ENCODE peak calls at places on chromosomes 7 and 10, in nine cellular contexts. One of them, this sample, is unnamed.

GRCh38 chr7:55928006-55928767 is 23.5 kb upstream of the MRPS17 start:
- DNase-seq in Right ventricle myocardium superior: no peak
- DNase-seq in NCI-H2029: no peak
- DNase-seq in activated naive CD4-positive, alpha-beta T cell treated with Interleukin-2 at 50 U/mL for 16 hours: no peak
- DNase-seq in NCI-H510A treated with DMSO at 0.1 percent for 48 hours: no peak
- DNase-seq in GM13977: no peak
- DNase-seq in HEK293T: no peak
- DNase-seq in T-helper 17 cell: no peak
- DNase-seq in cardiac muscle cell: no peak
- DNase-seq in this sample: no peak

GRCh38 chr7:155984609-155985405 is 172.5 kb upstream of the SHH start:
- DNase-seq in Right ventricle myocardium superior: no peak
- DNase-seq in NCI-H510A treated with DMSO at 0.1 percent for 48 hours: no peak
- DNase-seq in GM13977: no peak
- DNase-seq in HEK293T: no peak
- DNase-seq in NCI-H2029: no peak
- DNase-seq in activated naive CD4-positive, alpha-beta T cell treated with Interleukin-2 at 50 U/mL for 16 hours: no peak
- DNase-seq in T-helper 17 cell: no peak
- DNase-seq in cardiac muscle cell: no peak
- DNase-seq in this sample: no peak

GRCh38 chr10:60414877-60415585 is 25.4 kb upstream of the ANK3 start:
- DNase-seq in GM13977: no peak
- DNase-seq in activated naive CD4-positive, alpha-beta T cell treated with Interleukin-2 at 50 U/mL for 16 hours: no peak
- DNase-seq in T-helper 17 cell: no peak
- DNase-seq in NCI-H510A treated with DMSO at 0.1 percent for 48 hours: no peak
- DNase-seq in HEK293T: no peak
- DNase-seq in NCI-H2029: no peak
- DNase-seq in Right ventricle myocardium superior: no peak
- DNase-seq in cardiac muscle cell: peak
- DNase-seq in this sample: no peak

GRCh38 chr7:39651262-39651661 is 27.9 kb downstream of the RALA start:
- DNase-seq in T-helper 17 cell: no peak
- DNase-seq in NCI-H2029: no peak
- DNase-seq in Right ventricle myocardium superior: no peak
- DNase-seq in activated naive CD4-positive, alpha-beta T cell treated with Interleukin-2 at 50 U/mL for 16 hours: no peak
- DNase-seq in NCI-H510A treated with DMSO at 0.1 percent for 48 hours: no peak
- DNase-seq in HEK293T: no peak
- DNase-seq in GM13977: no peak
- DNase-seq in cardiac muscle cell: no peak
- DNase-seq in this sample: no peak

GRCh38 chr7:36057375-36057774 is 95.7 kb upstream of the EEPD1 start:
- DNase-seq in NCI-H2029: no peak
- DNase-seq in activated naive CD4-positive, alpha-beta T cell treated with Interleukin-2 at 50 U/mL for 16 hours: no peak
- DNase-seq in Right ventricle myocardium superior: no peak
- DNase-seq in NCI-H510A treated with DMSO at 0.1 percent for 48 hours: no peak
- DNase-seq in GM13977: no peak
- DNase-seq in HEK293T: no peak
- DNase-seq in cardiac muscle cell: no peak
- DNase-seq in T-helper 17 cell: no peak
- DNase-seq in this sample: no peak

GRCh38 chr10:114856544-114857287 is 35.1 kb downstream of the FHIP2A start:
- DNase-seq in GM13977: no peak
- DNase-seq in HEK293T: no peak
- DNase-seq in NCI-H510A treated with DMSO at 0.1 percent for 48 hours: no peak
- DNase-seq in Right ventricle myocardium superior: no peak
- DNase-seq in NCI-H2029: no peak
- DNase-seq in T-helper 17 cell: no peak
- DNase-seq in activated naive CD4-positive, alpha-beta T cell treated with Interleukin-2 at 50 U/mL for 16 hours: no peak
- DNase-seq in cardiac muscle cell: no peak
- DNase-seq in this sample: no peak

GRCh38 chr7:1720325-1720724 is 50.2 kb downstream of the ELFN1 start:
- DNase-seq in HEK293T: no peak
- DNase-seq in Right ventricle myocardium superior: no peak
- DNase-seq in cardiac muscle cell: no peak
- DNase-seq in NCI-H510A treated with DMSO at 0.1 percent for 48 hours: peak
- DNase-seq in T-helper 17 cell: no peak
- DNase-seq in activated naive CD4-positive, alpha-beta T cell treated with Interleukin-2 at 50 U/mL for 16 hours: no peak
- DNase-seq in GM13977: no peak
- DNase-seq in NCI-H2029: peak
- DNase-seq in this sample: no peak

GRCh38 chr7:1460757-1461639 is 1.7 kb upstream of the MICALL2 start:
- DNase-seq in activated naive CD4-positive, alpha-beta T cell treated with Interleukin-2 at 50 U/mL for 16 hours: no peak
- DNase-seq in cardiac muscle cell: peak
- DNase-seq in HEK293T: no peak
- DNase-seq in NCI-H2029: peak
- DNase-seq in T-helper 17 cell: no peak
- DNase-seq in GM13977: peak
- DNase-seq in NCI-H510A treated with DMSO at 0.1 percent for 48 hours: no peak
- DNase-seq in Right ventricle myocardium superior: peak
- DNase-seq in this sample: no peak

GRCh38 chr7:77235280-77235679 is 35.7 kb upstream of the FGL2 start:
- DNase-seq in Right ventricle myocardium superior: no peak
- DNase-seq in T-helper 17 cell: no peak
- DNase-seq in activated naive CD4-positive, alpha-beta T cell treated with Interleukin-2 at 50 U/mL for 16 hours: no peak
- DNase-seq in HEK293T: no peak
- DNase-seq in NCI-H510A treated with DMSO at 0.1 percent for 48 hours: no peak
- DNase-seq in NCI-H2029: no peak
- DNase-seq in GM13977: no peak
- DNase-seq in cardiac muscle cell: no peak
- DNase-seq in this sample: no peak

GRCh38 chr10:44757551-44758205 is 153.5 kb upstream of the TMEM72 start:
- DNase-seq in Right ventricle myocardium superior: no peak
- DNase-seq in cardiac muscle cell: no peak
- DNase-seq in NCI-H2029: no peak
- DNase-seq in GM13977: no peak
- DNase-seq in activated naive CD4-positive, alpha-beta T cell treated with Interleukin-2 at 50 U/mL for 16 hours: no peak
- DNase-seq in HEK293T: no peak
- DNase-seq in T-helper 17 cell: no peak
- DNase-seq in NCI-H510A treated with DMSO at 0.1 percent for 48 hours: no peak
- DNase-seq in this sample: no peak

GRCh38 chr10:58180633-58181032 is 87.1 kb downstream of the IPMK start:
- DNase-seq in GM13977: no peak
- DNase-seq in activated naive CD4-positive, alpha-beta T cell treated with Interleukin-2 at 50 U/mL for 16 hours: no peak
- DNase-seq in T-helper 17 cell: no peak
- DNase-seq in Right ventricle myocardium superior: no peak
- DNase-seq in NCI-H2029: no peak
- DNase-seq in NCI-H510A treated with DMSO at 0.1 percent for 48 hours: no peak
- DNase-seq in cardiac muscle cell: no peak
- DNase-seq in HEK293T: no peak
- DNase-seq in this sample: no peak

GRCh38 chr10:15200626-15201025 is 32.1 kb upstream of the NMT2 start:
- DNase-seq in NCI-H2029: no peak
- DNase-seq in HEK293T: no peak
- DNase-seq in GM13977: no peak
- DNase-seq in T-helper 17 cell: no peak
- DNase-seq in cardiac muscle cell: no peak
- DNase-seq in NCI-H510A treated with DMSO at 0.1 percent for 48 hours: no peak
- DNase-seq in Right ventricle myocardium superior: no peak
- DNase-seq in activated naive CD4-positive, alpha-beta T cell treated with Interleukin-2 at 50 U/mL for 16 hours: no peak
- DNase-seq in this sample: peak

GRCh38 chr10:122435212-122435827 is 19.1 kb upstream of the ARMS2 start:
- DNase-seq in HEK293T: no peak
- DNase-seq in GM13977: no peak
- DNase-seq in activated naive CD4-positive, alpha-beta T cell treated with Interleukin-2 at 50 U/mL for 16 hours: no peak
- DNase-seq in cardiac muscle cell: peak
- DNase-seq in NCI-H510A treated with DMSO at 0.1 percent for 48 hours: peak
- DNase-seq in NCI-H2029: peak
- DNase-seq in T-helper 17 cell: no peak
- DNase-seq in Right ventricle myocardium superior: no peak
- DNase-seq in this sample: peak

GRCh38 chr10:113585949-113586348 is 33.1 kb downstream of the HABP2 start:
- DNase-seq in HEK293T: no peak
- DNase-seq in Right ventricle myocardium superior: no peak
- DNase-seq in NCI-H2029: no peak
- DNase-seq in T-helper 17 cell: no peak
- DNase-seq in NCI-H510A treated with DMSO at 0.1 percent for 48 hours: peak
- DNase-seq in GM13977: peak
- DNase-seq in cardiac muscle cell: no peak
- DNase-seq in activated naive CD4-positive, alpha-beta T cell treated with Interleukin-2 at 50 U/mL for 16 hours: no peak
- DNase-seq in this sample: no peak

GRCh38 chr10:31101123-31101522 is 69.5 kb upstream of the ZNF438 start:
- DNase-seq in NCI-H2029: no peak
- DNase-seq in cardiac muscle cell: no peak
- DNase-seq in HEK293T: no peak
- DNase-seq in Right ventricle myocardium superior: no peak
- DNase-seq in GM13977: peak
- DNase-seq in NCI-H510A treated with DMSO at 0.1 percent for 48 hours: no peak
- DNase-seq in activated naive CD4-positive, alpha-beta T cell treated with Interleukin-2 at 50 U/mL for 16 hours: peak
- DNase-seq in T-helper 17 cell: no peak
- DNase-seq in this sample: peak

GRCh38 chr7:130270947-130271790 is 4.5 kb downstream of the CPA2 start:
- DNase-seq in GM13977: no peak
- DNase-seq in NCI-H2029: no peak
- DNase-seq in activated naive CD4-positive, alpha-beta T cell treated with Interleukin-2 at 50 U/mL for 16 hours: no peak
- DNase-seq in HEK293T: no peak
- DNase-seq in T-helper 17 cell: no peak
- DNase-seq in NCI-H510A treated with DMSO at 0.1 percent for 48 hours: no peak
- DNase-seq in Right ventricle myocardium superior: no peak
- DNase-seq in cardiac muscle cell: no peak
- DNase-seq in this sample: no peak

GRCh38 chr7:85041599-85042216 is 145.1 kb downstream of the SEMA3D start:
- DNase-seq in GM13977: peak
- DNase-seq in T-helper 17 cell: no peak
- DNase-seq in Right ventricle myocardium superior: peak
- DNase-seq in activated naive CD4-positive, alpha-beta T cell treated with Interleukin-2 at 50 U/mL for 16 hours: no peak
- DNase-seq in NCI-H2029: peak
- DNase-seq in cardiac muscle cell: peak
- DNase-seq in HEK293T: peak
- DNase-seq in NCI-H510A treated with DMSO at 0.1 percent for 48 hours: peak
- DNase-seq in this sample: peak

GRCh38 chr7:132564090-132564489 is 12.2 kb downstream of the PLXNA4 start:
- DNase-seq in HEK293T: no peak
- DNase-seq in activated naive CD4-positive, alpha-beta T cell treated with Interleukin-2 at 50 U/mL for 16 hours: no peak
- DNase-seq in NCI-H510A treated with DMSO at 0.1 percent for 48 hours: no peak
- DNase-seq in NCI-H2029: no peak
- DNase-seq in Right ventricle myocardium superior: no peak
- DNase-seq in cardiac muscle cell: no peak
- DNase-seq in T-helper 17 cell: no peak
- DNase-seq in GM13977: no peak
- DNase-seq in this sample: no peak

GRCh38 chr7:123133924-123134323 is 65.8 kb downstream of the SLC13A1 start:
- DNase-seq in HEK293T: no peak
- DNase-seq in Right ventricle myocardium superior: no peak
- DNase-seq in GM13977: no peak
- DNase-seq in NCI-H510A treated with DMSO at 0.1 percent for 48 hours: no peak
- DNase-seq in cardiac muscle cell: no peak
- DNase-seq in NCI-H2029: no peak
- DNase-seq in T-helper 17 cell: no peak
- DNase-seq in activated naive CD4-positive, alpha-beta T cell treated with Interleukin-2 at 50 U/mL for 16 hours: no peak
- DNase-seq in this sample: no peak

GRCh38 chr10:133391761-133392518 is 2.0 kb upstream of the MTG1 start:
- DNase-seq in NCI-H510A treated with DMSO at 0.1 percent for 48 hours: no peak
- DNase-seq in GM13977: no peak
- DNase-seq in HEK293T: no peak
- DNase-seq in activated naive CD4-positive, alpha-beta T cell treated with Interleukin-2 at 50 U/mL for 16 hours: peak
- DNase-seq in cardiac muscle cell: no peak
- DNase-seq in T-helper 17 cell: no peak
- DNase-seq in Right ventricle myocardium superior: no peak
- DNase-seq in NCI-H2029: no peak
- DNase-seq in this sample: no peak

GRCh38 chr7:47477191-47478016 is 104.5 kb downstream of the TNS3 start:
- DNase-seq in T-helper 17 cell: no peak
- DNase-seq in HEK293T: no peak
- DNase-seq in activated naive CD4-positive, alpha-beta T cell treated with Interleukin-2 at 50 U/mL for 16 hours: no peak
- DNase-seq in NCI-H510A treated with DMSO at 0.1 percent for 48 hours: peak
- DNase-seq in Right ventricle myocardium superior: no peak
- DNase-seq in GM13977: no peak
- DNase-seq in cardiac muscle cell: no peak
- DNase-seq in NCI-H2029: peak
- DNase-seq in this sample: no peak

GRCh38 chr10:85491652-85492051 is 874.9 kb downstream of the GRID1 start:
- DNase-seq in Right ventricle myocardium superior: no peak
- DNase-seq in NCI-H2029: no peak
- DNase-seq in activated naive CD4-positive, alpha-beta T cell treated with Interleukin-2 at 50 U/mL for 16 hours: no peak
- DNase-seq in NCI-H510A treated with DMSO at 0.1 percent for 48 hours: no peak
- DNase-seq in T-helper 17 cell: no peak
- DNase-seq in HEK293T: no peak
- DNase-seq in cardiac muscle cell: no peak
- DNase-seq in GM13977: no peak
- DNase-seq in this sample: no peak

GRCh38 chr7:102286237-102287081 is at the start of gene SH2B2:
- DNase-seq in T-helper 17 cell: peak
- DNase-seq in Right ventricle myocardium superior: peak
- DNase-seq in activated naive CD4-positive, alpha-beta T cell treated with Interleukin-2 at 50 U/mL for 16 hours: peak
- DNase-seq in NCI-H510A treated with DMSO at 0.1 percent for 48 hours: peak
- DNase-seq in GM13977: peak
- DNase-seq in NCI-H2029: peak
- DNase-seq in cardiac muscle cell: peak
- DNase-seq in HEK293T: peak
- DNase-seq in this sample: no peak

GRCh38 chr7:130349911-130350782 is 5.5 kb downstream of the CPA5 start:
- DNase-seq in T-helper 17 cell: no peak
- DNase-seq in NCI-H2029: no peak
- DNase-seq in GM13977: no peak
- DNase-seq in HEK293T: no peak
- DNase-seq in cardiac muscle cell: no peak
- DNase-seq in Right ventricle myocardium superior: no peak
- DNase-seq in activated naive CD4-positive, alpha-beta T cell treated with Interleukin-2 at 50 U/mL for 16 hours: no peak
- DNase-seq in NCI-H510A treated with DMSO at 0.1 percent for 48 hours: no peak
- DNase-seq in this sample: no peak